ENCODE peak calls at places on chromosome 12, in five cellular contexts. E, X, B, N and Z are unnamed samples.

GRCh38 chr12:14936224-14936861 is 2.0 kb downstream of the ERP27 start:
- DNase-seq in E (no peak), X (peak), B (no peak), N (no peak), Z (no peak)

GRCh38 chr12:34387711-34388635 is 365.7 kb downstream of the ALG10 start:
- DNase-seq in E (no peak), X (no peak), B (no peak), N (no peak), Z (no peak)

GRCh38 chr12:124556896-124557501 is 10.4 kb downstream of the NCOR2 start:
- DNase-seq in E (no peak), X (no peak), B (no peak), N (no peak), Z (no peak)

GRCh38 chr12:6664902-6665301 is 2.0 kb upstream of the ING4 start:
- DNase-seq in E (no peak), X (no peak), B (no peak), N (no peak), Z (no peak)

GRCh38 chr12:32302218-32302826 is 97.0 kb upstream of the FGD4 start:
- DNase-seq in E (peak), X (no peak), B (no peak), N (no peak), Z (no peak)

GRCh38 chr12:11833174-11833895 is 183.9 kb downstream of the ETV6 start:
- DNase-seq in E (no peak), X (no peak), B (no peak), N (no peak), Z (no peak)

GRCh38 chr12:67582238-67582834 is 66.2 kb upstream of the DYRK2 start:
- DNase-seq in E (no peak), X (no peak), B (no peak), N (no peak), Z (no peak)

GRCh38 chr12:71277866-71278265 is 120.1 kb upstream of the TSPAN8 start:
- DNase-seq in E (no peak), X (no peak), B (no peak), N (no peak), Z (no peak)

GRCh38 chr12:106110626-106111300 is 28.0 kb downstream of the NUAK1 start:
- DNase-seq in E (no peak), X (no peak), B (no peak), N (no peak), Z (no peak)

GRCh38 chr12:121713257-121714155 is 954 bp downstream of the TMEM120B start:
- DNase-seq in E (no peak), X (no peak), B (no peak), N (peak), Z (no peak)

GRCh38 chr12:15971211-15971610 is 60.1 kb downstream of the DERA start:
- DNase-seq in E (no peak), X (no peak), B (no peak), N (no peak), Z (no peak)

GRCh38 chr12:27566159-27566558 is 42.2 kb downstream of the PPFIBP1 start:
- DNase-seq in E (no peak), X (no peak), B (no peak), N (no peak), Z (no peak)

GRCh38 chr12:28795306-28795705 is 353.8 kb upstream of the FAR2 start:
- DNase-seq in E (no peak), X (no peak), B (peak), N (no peak), Z (no peak)

GRCh38 chr12:52832960-52833905 is 878 bp downstream of the KRT79 start:
- DNase-seq in E (no peak), X (no peak), B (no peak), N (no peak), Z (no peak)

GRCh38 chr12:71772728-71773127 is 18.1 kb downstream of the RAB21 start:
- DNase-seq in E (no peak), X (no peak), B (no peak), N (no peak), Z (no peak)

GRCh38 chr12:109820921-109821381 is 12.2 kb downstream of the TRPV4 start:
- DNase-seq in E (no peak), X (no peak), B (no peak), N (no peak), Z (no peak)

GRCh38 chr12:14564336-14564959 is 3.2 kb downstream of the PLBD1 start:
- DNase-seq in E (no peak), X (no peak), B (no peak), N (no peak), Z (no peak)

GRCh38 chr12:71054551-71054950 is 103.2 kb downstream of the TSPAN8 start:
- DNase-seq in E (no peak), X (no peak), B (no peak), N (no peak), Z (no peak)

GRCh38 chr12:126685636-126686035 is 1581.3 kb upstream of the TMEM132C start:
- DNase-seq in E (no peak), X (no peak), B (no peak), N (no peak), Z (no peak)

GRCh38 chr12:11745112-11745511 is 95.6 kb downstream of the ETV6 start:
- DNase-seq in E (no peak), X (no peak), B (no peak), N (no peak), Z (no peak)

GRCh38 chr12:79531547-79531946 is 159.2 kb downstream of the PAWR start:
- DNase-seq in E (no peak), X (no peak), B (no peak), N (no peak), Z (no peak)

GRCh38 chr12:13101854-13102375 is 1.6 kb downstream of the GSG1 start:
- DNase-seq in E (no peak), X (no peak), B (no peak), N (no peak), Z (no peak)

GRCh38 chr12:124399622-124400021 is 104.7 kb downstream of the RFLNA start:
- DNase-seq in E (no peak), X (no peak), B (no peak), N (no peak), Z (no peak)

GRCh38 chr12:113647048-113647447 is 175.4 kb upstream of the LHX5 start:
- DNase-seq in E (no peak), X (no peak), B (no peak), N (no peak), Z (no peak)

GRCh38 chr12:80140005-80140404 is 40.7 kb downstream of the OTOGL start:
- DNase-seq in E (no peak), X (no peak), B (no peak), N (no peak), Z (no peak)

GRCh38 chr12:43402431-43402830 is 149.6 kb downstream of the ADAMTS20 start:
- DNase-seq in E (no peak), X (no peak), B (no peak), N (no peak), Z (no peak)

GRCh38 chr12:597926-598568 is 65.2 kb downstream of the NINJ2 start:
- DNase-seq in E (no peak), X (no peak), B (no peak), N (no peak), Z (no peak)

GRCh38 chr12:117540011-117540410 is 178.6 kb upstream of the NOS1 start:
- DNase-seq in E (no peak), X (no peak), B (no peak), N (no peak), Z (no peak)

GRCh38 chr12:123264642-123265041 is 7.0 kb downstream of the CDK2AP1 start:
- DNase-seq in E (no peak), X (no peak), B (no peak), N (no peak), Z (no peak)

GRCh38 chr12:15823360-15824128 is 34.4 kb upstream of the EPS8 start:
- DNase-seq in E (no peak), X (no peak), B (no peak), N (no peak), Z (no peak)

GRCh38 chr12:67909091-67909531 is 80.1 kb upstream of the IFNG-AS1 start:
- DNase-seq in E (no peak), X (no peak), B (peak), N (no peak), Z (no peak)

GRCh38 chr12:130768120-130768519 is 52.0 kb upstream of the RIMBP2 start:
- DNase-seq in E (no peak), X (no peak), B (no peak), N (no peak), Z (no peak)

GRCh38 chr12:5258498-5258897 is 173.4 kb upstream of the NTF3 start:
- DNase-seq in E (no peak), X (no peak), B (peak), N (no peak), Z (peak)

GRCh38 chr12:109833307-109834189 is at the start of gene TRPV4:
- DNase-seq in E (no peak), X (no peak), B (no peak), N (no peak), Z (no peak)

GRCh38 chr12:100422646-100423045 is 51.0 kb upstream of the NR1H4 start:
- DNase-seq in E (no peak), X (no peak), B (no peak), N (no peak), Z (no peak)

GRCh38 chr12:129938089-129938488 is 34.3 kb upstream of the TMEM132D start:
- DNase-seq in E (no peak), X (no peak), B (no peak), N (no peak), Z (no peak)

GRCh38 chr12:53077030-53077429 is 2.2 kb downstream of the SPRYD3 start:
- DNase-seq in E (no peak), X (no peak), B (no peak), N (no peak), Z (no peak)

GRCh38 chr12:94550964-94551363 is 91.3 kb upstream of the CEP83 start:
- DNase-seq in E (no peak), X (no peak), B (no peak), N (no peak), Z (no peak)

GRCh38 chr12:121968880-121969279 is 50.5 kb downstream of the CFAP251 start:
- DNase-seq in E (no peak), X (peak), B (no peak), N (no peak), Z (no peak)

GRCh38 chr12:49088932-49089330 is 5.7 kb downstream of the DHH start:
- DNase-seq in E (no peak), X (no peak), B (no peak), N (no peak), Z (no peak)
- H3K4me3 ChIP-seq in E (no peak), X (no peak), B (no peak), N (no peak), Z (no peak)

GRCh38 chr12:45050751-45051489 is at the start of gene DBX2:
- DNase-seq in E (no peak), X (no peak), B (no peak), N (no peak), Z (no peak)
- H3K4me3 ChIP-seq in E (no peak), X (no peak), B (peak), N (peak), Z (peak)

GRCh38 chr12:111768159-111768895 is 1.6 kb downstream of the ALDH2 start:
- DNase-seq in E (no peak), X (no peak), B (no peak), N (no peak), Z (no peak)
- H3K4me3 ChIP-seq in E (no peak), X (no peak), B (peak), N (peak), Z (no peak)

GRCh38 chr12:65306603-65307501 is 28.4 kb downstream of the MSRB3 start:
- DNase-seq in E (no peak), X (no peak), B (peak), N (peak), Z (peak)
- H3K4me3 ChIP-seq in E (no peak), X (no peak), B (no peak), N (no peak), Z (no peak)

GRCh38 chr12:75690556-75690955 is 179.1 kb upstream of the KRR1 start:
- DNase-seq in E (no peak), X (no peak), B (peak), N (no peak), Z (peak)
- H3K4me3 ChIP-seq in E (no peak), X (no peak), B (no peak), N (no peak), Z (no peak)

GRCh38 chr12:46825526-46826414 is at the start of gene SLC38A4:
- DNase-seq in E (no peak), X (peak), B (no peak), N (no peak), Z (no peak)
- H3K4me3 ChIP-seq in E (no peak), X (no peak), B (peak), N (peak), Z (peak)

DNA sequence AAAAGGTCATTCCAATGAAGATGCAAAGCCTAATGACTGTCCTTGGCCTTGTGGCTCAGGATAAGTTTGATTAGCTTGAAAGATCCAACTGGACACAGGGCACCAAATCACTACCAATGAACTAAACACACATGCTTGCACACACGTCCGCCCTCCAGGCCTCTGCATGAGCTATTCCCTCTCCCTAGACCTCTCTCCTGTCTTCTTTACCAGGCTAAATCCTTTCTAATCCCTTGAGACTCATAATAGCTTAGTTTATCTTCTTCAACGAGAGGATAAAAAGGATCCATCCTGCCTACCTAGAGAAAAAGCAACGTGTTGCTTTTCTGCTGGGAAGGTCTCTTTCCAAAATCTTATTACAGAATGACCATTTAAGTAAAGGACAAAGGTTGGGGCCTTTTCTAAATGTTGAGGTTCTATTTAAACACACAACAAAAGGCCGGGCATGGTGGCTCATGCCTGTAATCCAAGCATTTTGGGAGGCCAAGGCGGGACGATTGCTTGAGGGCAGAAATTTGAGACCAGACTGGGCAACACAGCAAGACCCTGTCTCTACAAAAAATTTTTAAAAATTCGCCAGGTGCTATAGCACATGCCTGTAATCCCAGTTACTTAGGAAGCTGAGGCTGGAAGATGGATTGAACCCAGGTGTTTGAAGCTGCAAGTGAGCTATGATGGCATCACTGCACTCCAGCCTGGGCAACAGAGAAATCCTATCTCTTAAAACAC is 22.4 kb downstream of the PXN start:
- DNase-seq in E (no peak), X (no peak), B (no peak), N (no peak), Z (no peak)
- H3K4me3 ChIP-seq in E (no peak), X (no peak), B (no peak), N (no peak), Z (no peak)

DNA sequence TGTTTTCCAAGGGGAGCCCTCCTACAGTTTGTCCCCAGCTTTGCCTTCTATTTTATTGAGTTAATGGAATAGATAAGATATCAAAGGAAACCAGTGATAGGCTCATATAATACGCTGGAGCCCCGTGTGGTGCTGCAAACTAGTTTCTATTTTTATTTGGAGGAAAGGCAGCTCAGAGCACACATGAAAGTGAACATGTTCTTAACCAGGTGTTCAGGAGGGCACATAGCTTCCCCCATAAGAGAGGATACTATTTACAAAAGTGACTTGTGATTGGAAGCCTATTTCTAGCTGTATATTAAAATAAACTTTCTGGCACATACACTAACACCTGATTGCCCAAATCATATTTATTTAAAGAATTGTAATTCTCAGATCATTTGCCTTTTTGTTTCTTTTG is 251.7 kb downstream of the PDZRN4 start:
- DNase-seq in E (no peak), X (no peak), B (no peak), N (no peak), Z (no peak)
- H3K4me3 ChIP-seq in E (no peak), X (no peak), B (no peak), N (no peak), Z (no peak)

DNA sequence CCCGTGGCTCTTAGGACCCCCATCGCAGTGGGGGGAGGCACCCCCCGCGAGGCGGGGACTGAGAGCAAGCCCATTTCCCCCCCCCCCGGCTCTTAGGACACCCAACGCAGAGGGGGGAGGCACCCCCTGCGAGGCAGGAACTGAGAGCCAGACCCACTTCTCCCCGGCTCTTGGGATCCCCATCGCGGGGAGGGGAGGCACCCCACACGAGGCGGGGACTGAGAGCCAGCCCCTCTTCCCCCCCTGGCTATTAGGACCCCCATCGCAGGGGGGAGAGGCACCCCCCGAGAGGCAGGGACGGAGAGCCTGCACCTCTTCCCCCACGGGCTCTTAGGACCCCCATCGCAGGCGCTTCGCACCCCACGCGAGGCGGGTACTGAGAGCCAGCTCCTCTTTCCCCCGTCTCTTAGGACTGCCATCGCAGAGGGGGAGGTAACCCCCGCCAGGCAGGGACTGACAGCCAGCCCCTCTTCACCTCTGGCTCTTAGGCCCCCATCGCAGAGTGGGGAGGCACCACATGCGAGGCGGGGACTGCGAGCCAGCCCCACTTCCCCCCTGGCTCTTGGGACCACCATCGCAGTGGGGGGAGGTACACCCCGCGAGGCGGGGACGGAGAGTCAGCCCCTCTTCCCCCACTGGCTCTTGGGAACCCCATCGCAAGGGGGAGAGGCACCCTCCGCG is 46.0 kb downstream of the DDX11 start:
- DNase-seq in E (no peak), X (no peak), B (no peak), N (no peak), Z (no peak)
- H3K4me3 ChIP-seq in E (no peak), X (no peak), B (no peak), N (no peak), Z (no peak)

GRCh38 chr12:131844140-131844539 is 15.9 kb downstream of the MMP17 start:
- DNase-seq in E (no peak), X (no peak), B (no peak), N (no peak), Z (no peak)

GRCh38 chr12:131842169-131842568 is 14.0 kb downstream of the MMP17 start:
- DNase-seq in E (no peak), X (no peak), B (no peak), N (no peak), Z (no peak)

GRCh38 chr12:131844656-131845055 is 16.5 kb downstream of the MMP17 start:
- DNase-seq in E (no peak), X (no peak), B (no peak), N (no peak), Z (no peak)

GRCh38 chr12:131845121-131845520 is 16.9 kb downstream of the MMP17 start:
- DNase-seq in E (no peak), X (peak), B (no peak), N (no peak), Z (no peak)

DNA sequence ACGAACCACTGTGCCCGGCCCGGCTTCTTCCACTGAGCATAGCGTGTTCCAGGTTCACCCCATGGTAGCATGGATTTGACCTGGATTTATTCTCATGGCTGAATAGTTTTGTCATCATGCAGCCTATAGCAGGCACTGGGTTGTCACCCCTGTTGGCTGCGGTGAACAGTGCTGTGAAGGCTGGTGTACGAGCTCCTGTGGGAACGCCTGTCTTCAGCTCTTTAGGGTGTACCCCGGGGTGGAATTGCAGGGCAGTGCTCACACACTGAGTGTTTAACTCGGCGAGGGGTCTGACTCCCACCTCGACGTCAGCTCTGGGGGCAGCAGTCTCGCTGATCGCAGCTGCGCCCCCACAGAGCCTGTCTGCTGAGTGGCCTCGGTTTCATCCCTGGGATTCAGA is 15.3 kb downstream of the MMP17 start:
- DNase-seq in E (no peak), X (no peak), B (no peak), N (no peak), Z (no peak)
- H3K4me3 ChIP-seq in E (no peak), X (no peak), B (no peak), N (no peak), Z (no peak)